ENCODE peak calls at places on chromosomes 4 and X, in five cellular contexts. P, Q, A, I and E are unnamed samples.

GRCh38 chrX:11472879-11473278 is 179.7 kb downstream of the AMELX start:
- DNase-seq in P (no peak), Q (no peak), A (no peak), I (no peak), E (no peak)

GRCh38 chrX:153944140-153944799 is at the start of gene RENBP:
- DNase-seq in P (peak; percentile 65), Q (peak; percentile 8), A (peak; percentile 22), I (peak; percentile 70), E (peak; percentile 55)

GRCh38 chr4:181662383-181662782 is 580.8 kb upstream of the TENM3 start:
- DNase-seq in P (no peak), Q (no peak), A (no peak), I (no peak), E (no peak)

GRCh38 chrX:133633162-133633561 is 217.9 kb upstream of the GPC4 start:
- DNase-seq in P (no peak), Q (no peak), A (no peak), I (peak; percentile 4), E (no peak)

GRCh38 chr4:139919513-139919912 is 234.5 kb downstream of the MAML3 start:
- DNase-seq in P (no peak), Q (no peak), A (no peak), I (no peak), E (no peak)

GRCh38 chrX:132025085-132025484 is 2.0 kb downstream of the STK26 start:
- DNase-seq in P (peak; percentile 35), Q (no peak), A (no peak), I (no peak), E (no peak)

GRCh38 chr4:56468097-56468422 is 643 bp downstream of the SRP72 start:
- DNase-seq in P (peak; percentile 47), Q (no peak), A (no peak), I (peak; percentile 60), E (peak; percentile 25)

GRCh38 chrX:115576676-115577075 is 15.7 kb downstream of the PLS3 start:
- DNase-seq in P (no peak), Q (no peak), A (no peak), I (no peak), E (no peak)

GRCh38 chr4:2244947-2245786 is 3.2 kb upstream of the HAUS3 start:
- DNase-seq in P (peak; percentile 2), Q (no peak), A (no peak), I (no peak), E (peak; percentile 12)

GRCh38 chr4:915041-915474 is 17.1 kb downstream of the GAK start:
- DNase-seq in P (no peak), Q (no peak), A (no peak), I (no peak), E (no peak)